ENCODE peak calls at places on chromosomes 5 and 9, in nine cellular contexts. G is lower leg skin, O is IMR-90, B is sigmoid colon, D is adrenal gland, I is HCT116, N is esophagus squamous epithelium, F is A549, Y is prostate gland. K is an unnamed sample.

GRCh38 chr9:80157561-80157983 is 585.8 kb downstream of the TLE4 start:
- DNase-seq in G (no peak), O (peak), B (no peak), D (no peak), I (no peak), N (no peak), F (no peak), Y (no peak), K (no peak)

GRCh38 chr9:129270205-129270604 is 92.1 kb upstream of the IER5L start:
- DNase-seq in G (no peak), O (no peak), B (no peak), D (no peak), I (no peak), N (no peak), F (no peak), Y (no peak), K (no peak)

GRCh38 chr5:115379622-115380344 is 83.3 kb upstream of the CCDC112 start:
- DNase-seq in G (no peak), O (no peak), B (no peak), D (no peak), I (peak), N (no peak), F (no peak), Y (no peak), K (no peak)

GRCh38 chr5:113806250-113806649 is 292.8 kb downstream of the YTHDC2 start:
- DNase-seq in G (no peak), O (peak), B (no peak), D (no peak), I (no peak), N (no peak), F (no peak), Y (no peak), K (no peak)

GRCh38 chr5:119397518-119398380 is 41.9 kb downstream of the TNFAIP8 start:
- DNase-seq in G (no peak), O (peak), B (no peak), D (no peak), I (no peak), N (no peak), F (no peak), Y (no peak), K (no peak)

GRCh38 chr5:126385509-126385908 is 37.7 kb upstream of the GRAMD2B start:
- DNase-seq in G (no peak), O (no peak), B (no peak), D (no peak), I (no peak), N (no peak), F (no peak), Y (no peak), K (no peak)

GRCh38 chr5:142896325-142897007 is 126.3 kb downstream of the ARHGAP26 start:
- DNase-seq in G (no peak), O (no peak), B (no peak), D (no peak), I (no peak), N (no peak), F (no peak), Y (no peak), K (no peak)

GRCh38 chr9:22548625-22549024 is 102.0 kb downstream of the DMRTA1 start:
- DNase-seq in G (no peak), O (no peak), B (no peak), D (no peak), I (no peak), N (no peak), F (no peak), Y (no peak), K (no peak)

GRCh38 chr5:121974261-121974660 is 12.5 kb downstream of the SRFBP1 start:
- DNase-seq in G (no peak), O (peak), B (no peak), D (no peak), I (no peak), N (no peak), F (no peak), Y (no peak), K (no peak)

GRCh38 chr5:82327961-82328360 is 49.8 kb upstream of the RPS23 start:
- DNase-seq in G (no peak), O (peak), B (no peak), D (no peak), I (no peak), N (no peak), F (no peak), Y (no peak), K (no peak)

GRCh38 chr9:137383453-137384115 is 39.4 kb downstream of the EXD3 start:
- DNase-seq in G (no peak), O (no peak), B (peak), D (no peak), I (no peak), N (no peak), F (no peak), Y (no peak), K (no peak)

GRCh38 chr5:96903300-96903699 is 27.0 kb downstream of the ERAP2 start:
- DNase-seq in G (no peak), O (peak), B (no peak), D (no peak), I (no peak), N (no peak), F (no peak), Y (no peak), K (no peak)

GRCh38 chr5:121313886-121314285 is 537.8 kb upstream of the FTMT start:
- DNase-seq in G (no peak), O (no peak), B (no peak), D (no peak), I (no peak), N (no peak), F (no peak), Y (no peak), K (no peak)

GRCh38 chr9:137547687-137548543 is 2.3 kb downstream of the PNPLA7 start:
- DNase-seq in G (peak), O (no peak), B (no peak), D (no peak), I (no peak), N (no peak), F (no peak), Y (peak), K (no peak)

GRCh38 chr5:134491841-134492442 is 33.5 kb upstream of the JADE2 start:
- DNase-seq in G (no peak), O (no peak), B (no peak), D (peak), I (no peak), N (no peak), F (no peak), Y (no peak), K (no peak)

GRCh38 chr5:91469517-91470165 is 86.5 kb upstream of the ARRDC3 start:
- DNase-seq in G (peak), O (no peak), B (no peak), D (peak), I (no peak), N (no peak), F (no peak), Y (no peak), K (no peak)

GRCh38 chr9:121303456-121304451 is 35.8 kb downstream of the GSN start:
- DNase-seq in G (no peak), O (no peak), B (peak), D (no peak), I (no peak), N (no peak), F (no peak), Y (no peak), K (no peak)

GRCh38 chr5:96714951-96715451 is 52.8 kb downstream of the CAST start:
- DNase-seq in G (peak), O (peak), B (peak), D (peak), I (peak), N (no peak), F (peak), Y (peak), K (no peak)

GRCh38 chr5:163408311-163408923 is 29.0 kb upstream of the CCNG1 start:
- DNase-seq in G (peak), O (peak), B (peak), D (peak), I (peak), N (no peak), F (peak), Y (peak), K (no peak)

GRCh38 chr5:97545856-97546570 is 363.0 kb upstream of the RIOK2 start:
- DNase-seq in G (no peak), O (peak), B (no peak), D (no peak), I (no peak), N (no peak), F (no peak), Y (no peak), K (no peak)

GRCh38 chr9:129806126-129806525 is 3.1 kb downstream of the TOR1B start:
- DNase-seq in G (no peak), O (no peak), B (no peak), D (no peak), I (no peak), N (no peak), F (no peak), Y (no peak), K (no peak)

GRCh38 chr9:95494022-95494415 is 22.8 kb downstream of the PTCH1 start:
- DNase-seq in G (no peak), O (no peak), B (no peak), D (peak), I (no peak), N (no peak), F (no peak), Y (no peak), K (no peak)

GRCh38 chr9:31950756-31951155 is 433.7 kb upstream of the ACO1 start:
- DNase-seq in G (no peak), O (no peak), B (no peak), D (no peak), I (no peak), N (no peak), F (no peak), Y (no peak), K (no peak)

GRCh38 chr9:108182950-108183381 is 672.8 kb downstream of the ACTL7B start:
- DNase-seq in G (no peak), O (peak), B (no peak), D (no peak), I (no peak), N (no peak), F (no peak), Y (no peak), K (no peak)

GRCh38 chr9:132002827-132003704 is 76.6 kb downstream of the MED27 start:
- DNase-seq in G (no peak), O (no peak), B (no peak), D (no peak), I (no peak), N (no peak), F (no peak), Y (no peak), K (no peak)

GRCh38 chr9:123881604-123882003 is 48.3 kb downstream of the DENND1A start:
- DNase-seq in G (no peak), O (no peak), B (no peak), D (no peak), I (no peak), N (no peak), F (no peak), Y (no peak), K (no peak)

DNA sequence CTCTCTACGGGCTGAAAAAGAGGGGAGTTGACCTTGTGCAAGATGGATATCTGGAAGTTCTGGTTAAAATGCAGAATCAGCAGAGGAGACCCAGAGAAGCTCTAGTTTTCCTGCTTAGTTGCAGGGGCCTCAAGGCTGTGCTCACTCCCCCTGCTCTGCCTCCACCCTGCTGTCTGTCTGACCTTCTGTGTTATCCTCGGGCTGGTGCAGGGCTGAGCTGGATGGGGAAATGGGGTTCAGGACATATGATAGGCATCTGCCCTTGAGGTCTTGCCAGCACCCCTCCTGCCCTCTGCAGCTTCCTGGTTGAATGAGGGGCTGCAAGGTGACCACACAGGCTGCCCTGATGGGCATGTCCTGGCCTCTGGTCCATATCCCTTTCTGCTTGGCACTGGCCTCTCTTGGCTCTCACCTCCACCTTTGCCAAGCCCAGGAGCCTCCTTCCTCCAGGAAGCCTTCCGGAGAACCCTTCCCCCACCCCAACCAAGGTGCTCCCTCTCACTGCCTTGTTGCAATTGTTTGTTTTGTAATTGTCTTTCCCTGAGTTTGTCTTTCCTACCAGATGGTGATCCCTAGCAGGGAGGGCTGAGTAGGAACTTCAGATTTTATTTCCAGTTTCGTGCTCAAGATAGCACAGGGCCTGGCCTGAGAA is 1.3 kb downstream of the TMEM268 start:
- DNase-seq in G (no peak), O (no peak), B (peak), D (no peak), I (no peak), N (no peak), F (no peak), Y (no peak), K (no peak)
- H3K4me3 ChIP-seq in G (peak), O (peak), B (peak), D (peak), I (peak), N (peak), F (peak), Y (peak), K (peak)

DNA sequence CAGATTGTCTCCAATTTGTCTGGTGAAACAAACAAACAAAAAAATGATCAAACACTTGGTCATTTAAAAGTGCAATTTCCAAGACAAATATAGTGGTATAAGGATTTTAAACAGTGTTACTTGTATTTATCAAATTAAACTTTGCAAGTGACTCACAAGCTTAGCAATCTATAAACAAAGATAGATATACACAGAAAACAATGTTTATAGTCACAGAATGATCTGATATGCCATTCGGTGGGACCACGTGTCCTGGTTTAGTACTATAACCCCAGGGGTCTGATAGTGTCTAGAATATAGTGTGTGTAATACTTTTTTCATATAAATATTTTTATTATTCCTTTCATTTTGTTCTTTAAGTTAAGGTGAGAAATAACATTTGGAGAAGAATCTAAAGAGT is 91.3 kb downstream of the DPYSL3 start:
- DNase-seq in G (no peak), O (peak), B (no peak), D (no peak), I (no peak), N (no peak), F (no peak), Y (no peak), K (no peak)
- TF ChIP-seq POLR2A in G (no peak), O (no peak), B (no peak), D (no peak), I (no peak), N (no peak), F (no peak), Y (no peak), K (no peak)

DNA sequence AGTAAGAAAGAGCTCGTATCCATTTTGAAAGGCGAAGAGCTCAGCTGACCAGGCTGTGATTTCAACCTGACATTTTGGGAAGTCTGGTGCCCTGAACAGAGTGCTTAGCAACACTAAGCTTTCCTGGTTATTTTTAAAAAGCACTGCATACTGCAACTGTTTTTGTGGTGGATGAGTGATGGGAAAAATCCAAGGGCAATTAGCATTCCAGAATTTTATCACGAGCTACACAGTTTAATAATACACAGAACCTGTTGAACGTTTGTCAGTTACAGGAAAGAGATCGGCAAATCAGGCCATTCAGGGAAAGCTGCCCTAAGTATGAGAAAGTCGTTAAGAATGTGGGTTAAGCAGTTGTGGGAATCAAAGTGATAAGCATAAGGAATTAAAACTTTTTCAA is 25.9 kb downstream of the PUM3 start:
- DNase-seq in G (no peak), O (peak), B (no peak), D (no peak), I (no peak), N (no peak), F (no peak), Y (no peak), K (no peak)
- H3K4me3 ChIP-seq in G (no peak), O (no peak), B (no peak), D (no peak), I (no peak), N (no peak), F (no peak), Y (no peak), K (no peak)

DNA sequence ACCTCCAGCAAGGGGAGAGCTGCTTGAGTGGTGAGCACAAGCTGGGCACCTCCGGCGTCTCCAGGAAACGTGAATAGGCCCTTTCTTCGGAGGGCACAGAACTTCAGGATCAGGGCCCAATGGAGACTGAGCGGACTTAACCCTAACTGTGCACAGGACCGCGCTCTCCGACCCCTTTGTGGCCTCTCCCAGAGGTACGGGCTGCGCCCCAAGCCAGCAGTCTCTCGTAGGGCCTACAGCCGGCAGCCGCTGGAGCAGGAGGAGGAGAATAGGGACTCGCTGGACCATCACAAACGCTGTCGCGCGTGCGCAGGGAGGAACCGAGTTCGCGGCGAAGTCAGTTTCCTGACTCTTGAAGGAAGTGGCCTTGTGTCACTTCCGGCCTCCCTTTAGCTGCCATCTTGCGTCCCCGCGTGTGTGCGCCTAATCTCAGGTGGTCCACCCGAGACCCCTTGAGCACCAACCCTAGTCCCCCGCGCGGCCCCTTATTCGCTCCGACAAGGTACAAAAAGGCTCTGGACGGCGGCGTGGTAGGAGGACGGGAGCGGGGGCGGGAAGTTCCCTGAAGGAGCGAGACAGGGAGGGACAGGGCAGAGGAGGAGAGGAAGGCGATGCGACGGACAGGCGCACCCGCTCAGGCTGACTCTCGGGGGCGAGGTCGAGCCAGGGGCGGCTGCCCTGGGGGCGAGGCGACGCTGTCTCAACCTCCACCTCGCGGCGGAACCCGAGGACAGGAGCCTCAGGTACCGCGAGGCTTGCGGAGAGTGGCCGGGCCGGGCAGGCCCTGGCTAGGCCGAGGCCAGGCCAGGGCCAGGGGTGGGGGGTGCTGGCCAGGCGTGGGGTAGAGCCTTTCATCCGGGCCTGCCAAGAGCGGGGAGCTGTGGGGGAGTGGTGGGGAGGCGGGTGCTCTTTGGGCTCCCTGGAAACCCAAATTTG is at the start of gene BTF3:
- DNase-seq in G (peak), O (peak), B (peak), D (peak), I (peak), N (peak), F (peak), Y (peak), K (peak)
- TF ChIP-seq POLR2A in G (no peak), O (peak), B (peak), D (peak), I (peak), N (no peak), F (peak), Y (peak), K (no peak)

DNA sequence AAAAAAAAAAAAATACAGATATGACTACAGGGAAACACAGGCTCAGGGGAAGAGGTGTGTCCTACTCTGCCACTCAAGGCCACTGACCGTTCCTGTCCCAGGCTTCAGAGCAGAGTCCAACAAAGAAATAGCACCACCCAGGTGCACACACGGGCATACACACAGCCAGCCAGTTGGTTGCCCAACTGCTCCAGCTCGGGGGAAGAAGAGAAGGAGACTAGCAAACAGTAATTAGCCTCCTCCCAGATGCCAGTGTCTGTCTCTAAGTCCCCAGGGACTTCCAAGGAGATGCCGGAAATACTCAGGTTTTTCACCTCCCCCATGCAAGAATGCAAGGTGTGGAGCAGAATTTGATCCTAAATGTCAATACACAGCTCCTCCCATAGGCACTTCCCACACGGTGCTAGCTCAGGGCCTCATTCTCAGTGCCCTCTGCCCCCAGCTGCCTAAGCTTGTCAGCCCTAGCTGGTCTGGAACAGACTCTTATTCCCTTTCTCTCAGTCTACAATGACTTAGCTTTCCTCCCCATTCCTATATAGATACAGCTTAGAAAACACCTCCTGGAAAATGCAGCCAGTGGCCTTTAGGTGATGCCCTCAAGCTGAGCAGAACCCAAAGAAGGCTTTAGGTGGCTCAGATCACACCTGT is 1.7 kb downstream of the MYORG start:
- DNase-seq in G (no peak), O (no peak), B (no peak), D (no peak), I (no peak), N (no peak), F (no peak), Y (no peak), K (no peak)
- H3K4me3 ChIP-seq in G (no peak), O (no peak), B (peak), D (no peak), I (no peak), N (no peak), F (no peak), Y (no peak), K (no peak)

GRCh38 chr5:146645382-146645781 is 129.4 kb upstream of the GPR151 start:
- DNase-seq in G (no peak), O (no peak), B (no peak), D (no peak), I (no peak), N (no peak), F (no peak), Y (no peak), K (no peak)
- TF ChIP-seq POLR2A in G (no peak), O (no peak), B (no peak), D (no peak), I (no peak), N (no peak), F (no peak), Y (no peak), K (no peak)

GRCh38 chr5:139723986-139724587 is 71.5 kb upstream of the PSD2 start:
- DNase-seq in G (no peak), O (no peak), B (no peak), D (no peak), I (no peak), N (no peak), F (no peak), Y (no peak), K (no peak)

GRCh38 chr5:139726248-139726647 is 69.4 kb upstream of the PSD2 start:
- DNase-seq in G (no peak), O (no peak), B (no peak), D (no peak), I (no peak), N (no peak), F (no peak), Y (no peak), K (no peak)

GRCh38 chr5:139725073-139725830 is 70.4 kb upstream of the PSD2 start:
- DNase-seq in G (no peak), O (peak), B (peak), D (peak), I (no peak), N (no peak), F (peak), Y (no peak), K (no peak)
- H3K4me3 ChIP-seq in G (no peak), O (no peak), B (no peak), D (no peak), I (no peak), N (no peak), F (no peak), Y (no peak), K (no peak)